ENCODE peak calls at places on chromosomes 1 and 21, in six cellular contexts. H is cardiac muscle cell; W is epithelial cell of proximal tubule; Y is brain microvascular endothelial cell; I is CD4-positive, CD25-positive, alpha-beta regulatory T cell; T is effector memory CD4-positive, alpha-beta T cell. F is an unnamed sample.

GRCh38 chr1:89833183-89834077 is 12.6 kb downstream of the LRRC8D start:
- DNase-seq in H (no peak), W (no peak), Y (no peak), I (no peak), T (no peak), F (no peak)

GRCh38 chr1:75786901-75787455 is 922 bp downstream of the RABGGTB start:
- DNase-seq in H (no peak), W (no peak), Y (no peak), I (no peak), T (no peak), F (no peak)

GRCh38 chr21:14554948-14555347 is 8.8 kb upstream of the SAMSN1 start:
- DNase-seq in H (no peak), W (no peak), Y (peak), I (peak), T (no peak), F (no peak)

GRCh38 chr1:54973205-54973921 is 7.1 kb upstream of the TMEM61 start:
- DNase-seq in H (peak), W (no peak), Y (peak), I (no peak), T (no peak), F (peak)

GRCh38 chr1:153938996-153939395 is 7.5 kb downstream of the DENND4B start:
- DNase-seq in H (no peak), W (no peak), Y (no peak), I (no peak), T (no peak), F (no peak)

GRCh38 chr1:147389532-147390184 is 147.2 kb downstream of the CHD1L start:
- DNase-seq in H (peak), W (peak), Y (peak), I (peak), T (no peak), F (peak)

GRCh38 chr1:40711465-40712404 is 20.2 kb downstream of the NFYC start:
- DNase-seq in H (peak), W (no peak), Y (peak), I (no peak), T (no peak), F (no peak)

GRCh38 chr1:200290010-200290685 is 119.7 kb downstream of the ZNF281 start:
- DNase-seq in H (no peak), W (no peak), Y (peak), I (no peak), T (no peak), F (peak)

GRCh38 chr1:8238141-8239038 is 79.5 kb upstream of the SLC45A1 start:
- DNase-seq in H (peak), W (no peak), Y (peak), I (no peak), T (no peak), F (no peak)

GRCh38 chr21:29434081-29434480 is 135.4 kb downstream of the BACH1 start:
- DNase-seq in H (no peak), W (no peak), Y (no peak), I (peak), T (no peak), F (no peak)

GRCh38 chr1:22041505-22041904 is 11.0 kb upstream of the CDC42 start:
- DNase-seq in H (no peak), W (no peak), Y (no peak), I (no peak), T (no peak), F (no peak)

GRCh38 chr1:22043175-22043769 is 9.2 kb upstream of the CDC42 start:
- DNase-seq in H (no peak), W (no peak), Y (no peak), I (no peak), T (no peak), F (no peak)

GRCh38 chr1:22037520-22037919 is 15.0 kb upstream of the CDC42 start:
- DNase-seq in H (no peak), W (no peak), Y (no peak), I (no peak), T (no peak), F (no peak)

GRCh38 chr1:22038036-22038435 is 14.5 kb upstream of the CDC42 start:
- DNase-seq in H (no peak), W (no peak), Y (no peak), I (no peak), T (no peak), F (no peak)

GRCh38 chr1:22039594-22040347 is 12.7 kb upstream of the CDC42 start:
- DNase-seq in H (peak), W (no peak), Y (no peak), I (peak), T (peak), F (no peak)
- H3K4me3 ChIP-seq in H (no peak), W (no peak), Y (no peak), I (peak), T (peak), F (no peak)

GRCh38 chr1:223087231-223087990 is 55.6 kb downstream of the TLR5 start:
- DNase-seq in H (no peak), W (no peak), Y (no peak), I (no peak), T (no peak), F (no peak)
- H3K4me3 ChIP-seq in H (no peak), W (no peak), Y (no peak), I (no peak), T (no peak), F (no peak)

DNA sequence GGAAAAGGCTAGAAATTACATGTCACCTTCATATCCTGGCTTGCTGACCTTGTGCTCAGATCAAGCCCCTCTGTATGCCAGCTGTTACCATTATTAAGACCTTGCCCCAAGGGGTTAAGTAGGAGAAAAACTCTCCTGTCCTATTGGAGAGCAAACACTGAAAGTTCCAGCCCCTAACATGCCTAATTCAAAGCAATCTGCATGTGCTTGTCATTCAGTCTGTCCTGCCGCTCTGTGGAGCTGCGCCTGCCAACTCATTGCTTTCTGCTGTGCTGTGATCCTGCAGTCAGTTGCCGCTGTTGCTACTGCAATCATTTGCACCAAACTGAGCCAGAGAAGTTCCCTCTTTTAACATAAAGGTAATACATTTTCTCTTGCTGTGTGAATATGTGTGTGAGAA is 113.4 kb downstream of the DISP1 start:
- DNase-seq in H (peak), W (peak), Y (peak), I (no peak), T (no peak), F (peak)
- H3K4me3 ChIP-seq in H (peak), W (peak), Y (no peak), I (no peak), T (no peak), F (no peak)

GRCh38 chr21:37062592-37062933 is 10.3 kb downstream of the PIGP start:
- DNase-seq in H (no peak), W (no peak), Y (no peak), I (no peak), T (no peak), F (no peak)
- H3K4me3 ChIP-seq in H (no peak), W (no peak), Y (no peak), I (no peak), T (no peak), F (no peak)

GRCh38 chr1:220890582-220890981 is 11.3 kb downstream of the HLX start:
- DNase-seq in H (no peak), W (no peak), Y (no peak), I (no peak), T (no peak), F (no peak)
- H3K4me3 ChIP-seq in H (no peak), W (no peak), Y (no peak), I (no peak), T (no peak), F (no peak)

GRCh38 chr1:61221642-61222041 is 139.3 kb downstream of the NFIA start:
- DNase-seq in H (peak), W (no peak), Y (no peak), I (no peak), T (no peak), F (no peak)
- H3K4me3 ChIP-seq in H (no peak), W (no peak), Y (no peak), I (no peak), T (no peak), F (no peak)

GRCh38 chr1:25432749-25433388 is 2.2 kb downstream of the MACO1 start:
- DNase-seq in H (no peak), W (no peak), Y (no peak), I (no peak), T (no peak), F (no peak)
- H3K4me3 ChIP-seq in H (no peak), W (peak), Y (no peak), I (peak), T (no peak), F (no peak)

GRCh38 chr1:1205769-1206375 is 520 bp downstream of the TNFRSF18 start:
- DNase-seq in H (no peak), W (no peak), Y (no peak), I (no peak), T (no peak), F (no peak)
- H3K4me3 ChIP-seq in H (no peak), W (peak), Y (no peak), I (no peak), T (peak), F (peak)

GRCh38 chr1:234512376-234512965 is 33.5 kb upstream of the TARBP1 start:
- DNase-seq in H (no peak), W (no peak), Y (no peak), I (no peak), T (no peak), F (no peak)
- H3K4me3 ChIP-seq in H (no peak), W (no peak), Y (no peak), I (no peak), T (no peak), F (no peak)

F was measured in WERI-Rb-1.